ENCODE peak calls at places on chromosomes 7 and 10, in six cellular contexts. V is lower lobe of right lung, I is brain microvascular endothelial cell, Z is neural crest cell, C is fibroblast of lung, E is fibroblast of the aortic adventitia. G is an unnamed sample.

GRCh38 chr10:103915794-103916193 is 2.2 kb downstream of the STN1 start:
- DNase-seq in I (no peak), V (no peak), C (no peak), Z (no peak), E (no peak), G (no peak)

GRCh38 chr10:108303149-108303548 is 1138.6 kb upstream of the SORCS1 start:
- DNase-seq in E (peak; percentile 2), C (no peak), I (no peak), Z (no peak), V (no peak), G (no peak)

GRCh38 chr7:150400779-150401423 is 21.8 kb downstream of the ZNF775 start:
- DNase-seq in V (no peak), Z (no peak), E (no peak), I (no peak), C (no peak), G (no peak)

GRCh38 chr7:147014596-147014995 is 898.0 kb downstream of the CNTNAP2 start:
- DNase-seq in C (no peak), V (no peak), Z (no peak), I (no peak), E (no peak), G (no peak)

GRCh38 chr10:7626283-7626682 is 40.5 kb downstream of the ITIH5 start:
- DNase-seq in Z (no peak), E (peak; percentile 47), I (no peak), C (no peak), V (no peak), G (no peak)

GRCh38 chr10:113876461-113876860 is 22.0 kb downstream of the NHLRC2 start:
- DNase-seq in C (no peak), I (no peak), V (no peak), E (no peak), Z (no peak), G (no peak)

GRCh38 chr7:120858299-120858636 is 324 bp upstream of the TSPAN12 start:
- DNase-seq in Z (no peak), C (no peak), E (peak; percentile 23), V (no peak), I (no peak), G (no peak)

GRCh38 chr7:123047955-123048354 is 52.5 kb upstream of the TAS2R16 start:
- DNase-seq in Z (no peak), V (no peak), I (no peak), C (no peak), E (no peak), G (no peak)

GRCh38 chr10:126673565-126673964 is 3.1 kb upstream of the C10orf90 start:
- DNase-seq in E (no peak), V (no peak), Z (no peak), I (no peak), C (no peak), G (no peak)

GRCh38 chr10:27701971-27702537 is 43.6 kb downstream of the MKX start:
- DNase-seq in E (no peak), I (no peak), C (no peak), V (no peak), Z (no peak), G (no peak)

GRCh38 chr10:17984056-17984455 is 32.3 kb downstream of the SLC39A12 start:
- DNase-seq in Z (no peak), E (peak; percentile 47), V (no peak), I (no peak), C (peak; percentile 47), G (no peak)

GRCh38 chr7:33973235-33974015 is 68.1 kb downstream of the BMPER start:
- DNase-seq in V (no peak), E (no peak), C (no peak), Z (no peak), I (no peak), G (no peak)

GRCh38 chr10:102595293-102595692 is 49.0 kb upstream of the TRIM8 start:
- DNase-seq in V (no peak), I (no peak), C (no peak), Z (no peak), E (no peak), G (no peak)

GRCh38 chr10:124590216-124591122 is 128.8 kb downstream of the LHPP start:
- DNase-seq in V (no peak), E (no peak), Z (no peak), C (no peak), I (no peak), G (no peak)

GRCh38 chr7:47579458-47579857 is 2.5 kb downstream of the TNS3 start:
- DNase-seq in C (no peak), E (peak; percentile 24), V (no peak), Z (no peak), I (no peak), G (no peak)

GRCh38 chr10:104045151-104046089 is 40.3 kb downstream of the COL17A1 start:
- DNase-seq in V (no peak), C (peak; percentile 77), I (peak; percentile 82), Z (no peak), E (peak; percentile 88), G (no peak)

GRCh38 chr7:16422100-16422430 is 727 bp upstream of the CRPPA start:
- DNase-seq in Z (no peak), I (no peak), E (peak; percentile 44), V (no peak), C (peak; percentile 83), G (no peak)

GRCh38 chr10:33715303-33715702 is 380.8 kb upstream of the NRP1 start:
- DNase-seq in V (no peak), Z (no peak), E (no peak), C (no peak), I (no peak), G (no peak)

GRCh38 chr10:131961777-131962450 is 19.8 kb downstream of the BNIP3 start:
- DNase-seq in Z (no peak), E (no peak), I (no peak), C (no peak), V (no peak), G (no peak)

DNA sequence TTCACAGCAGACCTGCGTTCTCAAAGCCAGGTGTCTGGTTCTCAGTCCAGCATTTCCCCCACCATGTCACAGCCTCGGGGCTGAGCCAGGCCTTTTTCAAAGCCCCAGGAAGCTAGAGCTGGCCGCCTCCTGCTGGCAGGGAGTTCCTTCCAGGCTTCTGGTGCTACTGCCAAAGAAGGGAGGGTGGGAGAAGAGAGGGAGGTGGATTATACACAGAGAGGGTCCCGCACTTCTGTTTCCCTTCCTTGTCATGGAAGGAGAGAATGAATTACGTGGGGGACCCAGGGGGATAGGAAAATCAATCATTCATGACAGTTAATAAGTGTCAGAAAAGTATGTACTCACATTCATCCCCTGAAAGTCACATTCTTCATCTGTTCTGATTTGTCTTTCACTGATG is 600 bp upstream of the LGI1 start:
- DNase-seq in V (no peak), I (no peak), E (peak; percentile 26), Z (no peak), C (no peak), G (no peak)
- TF ChIP-seq CTCF in V (no peak), I (peak; percentile 46), E (peak; percentile 41), Z (peak; percentile 41), C (peak; percentile 21), G (no peak)

GRCh38 chr7:95205821-95206220 is 118.5 kb downstream of the PON1 start:
- DNase-seq in V (no peak), E (peak; percentile 80), Z (no peak), I (peak; percentile 46), C (peak; percentile 44), G (no peak)

GRCh38 chr7:95204618-95205017 is 119.7 kb downstream of the PON1 start:
- DNase-seq in V (no peak), E (no peak), I (no peak), C (no peak), Z (no peak), G (no peak)

GRCh38 chr7:95198891-95199290 is 125.4 kb downstream of the PON1 start:
- DNase-seq in Z (no peak), I (no peak), E (no peak), C (no peak), V (no peak), G (no peak)

GRCh38 chr7:95201718-95202117 is 122.6 kb downstream of the PON1 start:
- DNase-seq in C (no peak), I (no peak), E (no peak), V (no peak), Z (no peak), G (no peak)

GRCh38 chr7:95199779-95200558 is 124.4 kb downstream of the PON1 start:
- DNase-seq in E (peak; percentile 63), I (peak; percentile 47), V (no peak), C (peak; percentile 72), Z (peak; percentile 18), G (peak; percentile 41)
- TF ChIP-seq CTCF in E (peak; percentile 76), I (peak; percentile 90), V (peak; percentile 59), C (peak; percentile 91), Z (peak; percentile 82), G (peak; percentile 52)

DNA sequence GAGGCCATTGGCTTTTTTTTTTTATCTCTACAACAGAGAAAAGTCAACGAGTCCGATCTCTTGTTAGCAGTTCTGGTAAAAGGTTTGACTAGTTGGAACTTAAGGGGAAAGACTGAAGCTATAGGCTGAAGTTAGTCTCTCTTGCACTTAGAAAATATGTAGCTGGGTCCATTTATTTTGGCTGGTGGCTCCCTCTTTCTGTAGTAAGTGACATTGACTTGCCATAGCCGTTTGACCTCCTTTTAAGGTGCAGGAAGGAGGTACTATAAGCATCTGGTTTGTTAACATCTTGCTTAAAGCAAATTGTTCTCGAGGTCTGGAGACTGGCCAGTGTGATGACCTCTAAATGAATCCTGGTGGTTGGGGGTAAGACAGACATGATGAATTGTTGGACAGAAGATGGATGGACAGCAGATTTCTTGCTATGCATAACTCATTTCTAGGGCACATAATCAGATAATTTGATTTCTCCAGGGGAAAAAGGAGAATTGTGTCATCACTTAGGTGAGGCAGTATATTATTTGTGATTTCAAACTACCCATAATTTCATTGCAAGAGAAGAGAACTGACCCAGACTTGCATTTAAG is 356.3 kb upstream of the GALNT17 start:
- DNase-seq in V (no peak), C (peak; percentile 25), Z (no peak), I (no peak), E (peak; percentile 39), G (no peak)
- TF ChIP-seq CTCF in V (peak; percentile 21), C (peak; percentile 22), Z (peak; percentile 46), I (peak; percentile 37), E (peak; percentile 24), G (no peak)

DNA sequence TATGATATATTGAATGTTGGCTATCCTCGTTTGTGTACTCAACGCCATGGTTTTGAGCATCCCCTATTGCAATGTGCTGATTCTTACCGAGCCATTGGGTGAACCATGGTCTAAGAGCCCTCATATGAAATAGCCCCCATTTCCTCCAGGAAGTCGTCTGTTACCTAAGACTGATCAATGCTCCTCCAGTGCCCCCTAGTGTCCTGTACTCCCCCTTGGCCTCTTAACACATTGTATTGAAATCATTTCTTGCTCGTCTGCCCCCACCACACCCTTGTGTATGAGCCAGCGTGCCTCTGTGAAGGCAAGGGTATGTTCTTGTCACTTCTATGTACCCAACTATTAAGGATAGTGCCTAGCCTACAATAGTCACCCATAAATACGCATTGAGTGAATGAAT is 11.2 kb upstream of the SLC35B4 start:
- DNase-seq in V (no peak), C (peak; percentile 64), E (peak; percentile 53), I (peak; percentile 60), Z (peak; percentile 36), G (no peak)
- TF ChIP-seq CTCF in V (peak; percentile 35), C (peak; percentile 59), E (peak; percentile 50), I (peak; percentile 80), Z (peak; percentile 37), G (no peak)

GRCh38 chr7:75994388-75995051 is at the start of gene TMEM120A:
- DNase-seq in V (peak; percentile 96), I (peak; percentile 88), E (peak; percentile 84), Z (peak; percentile 92), C (peak; percentile 90), G (peak; percentile 94)
- TF ChIP-seq CTCF in V (peak; percentile 36), I (peak; percentile 21), E (peak; percentile 35), Z (peak; percentile 33), C (no peak), G (no peak)

G was measured in mesothelial cell of epicardium.